ENCODE peak calls at places on chromosomes 4 and X, in nine cellular contexts. C is BJ; D is CD4-positive, alpha-beta memory T cell; Q is PC-9; K is astrocyte of the cerebellum; B is AG10803; O is cardiac fibroblast; N is retinal pigment epithelial cell; J is breast epithelium. G is an unnamed sample.

GRCh38 chr4:55921093-55921492 is 27.7 kb upstream of the CEP135 start:
- DNase-seq in C (no peak), D (no peak), Q (no peak), K (no peak), B (peak), O (peak), N (no peak), J (no peak), G (no peak)

GRCh38 chrX:153674219-153674851 is 722 bp upstream of the PNCK start:
- DNase-seq in C (no peak), D (no peak), Q (no peak), K (no peak), B (no peak), O (no peak), N (no peak), J (peak), G (no peak)

GRCh38 chr4:167234388-167234881 is at the start of gene SPOCK3:
- DNase-seq in C (no peak), D (no peak), Q (no peak), K (peak), B (peak), O (peak), N (peak), J (peak), G (no peak)

GRCh38 chr4:4387531-4388311 is 819 bp downstream of the NSG1 start:
- DNase-seq in C (no peak), D (no peak), Q (no peak), K (no peak), B (no peak), O (no peak), N (no peak), J (no peak), G (no peak)

GRCh38 chr4:114132830-114133229 is 153.4 kb upstream of the ARSJ start:
- DNase-seq in C (no peak), D (no peak), Q (no peak), K (no peak), B (no peak), O (peak), N (no peak), J (no peak), G (no peak)

GRCh38 chr4:7904108-7904516 is 35.5 kb downstream of the AFAP1 start:
- DNase-seq in C (peak), D (no peak), Q (no peak), K (peak), B (peak), O (peak), N (no peak), J (no peak), G (peak)

GRCh38 chr4:127781303-127782024 is 658 bp upstream of the HSPA4L start:
- DNase-seq in C (no peak), D (peak), Q (peak), K (no peak), B (peak), O (no peak), N (no peak), J (peak), G (no peak)

GRCh38 chr4:110454456-110454855 is 21.5 kb upstream of the ENPEP start:
- DNase-seq in C (no peak), D (no peak), Q (no peak), K (no peak), B (peak), O (no peak), N (no peak), J (no peak), G (no peak)

GRCh38 chr4:106358899-106359298 is 9.7 kb downstream of the GIMD1 start:
- DNase-seq in C (peak), D (no peak), Q (no peak), K (peak), B (peak), O (peak), N (no peak), J (no peak), G (peak)

GRCh38 chr4:90007494-90008167 is 113.0 kb downstream of the MMRN1 start:
- DNase-seq in C (no peak), D (no peak), Q (no peak), K (no peak), B (no peak), O (no peak), N (no peak), J (no peak), G (no peak)

GRCh38 chr4:76053730-76054129 is 17.9 kb upstream of the CXCL11 start:
- DNase-seq in C (no peak), D (no peak), Q (no peak), K (no peak), B (no peak), O (no peak), N (no peak), J (no peak), G (no peak)

GRCh38 chrX:43813898-43814297 is 68.4 kb downstream of the MAOB start:
- DNase-seq in C (no peak), D (peak), Q (no peak), K (no peak), B (no peak), O (peak), N (no peak), J (no peak), G (no peak)

GRCh38 chrX:66163849-66164401 is at the start of gene HEPH:
- DNase-seq in C (no peak), D (no peak), Q (no peak), K (peak), B (peak), O (peak), N (no peak), J (no peak), G (peak)

GRCh38 chrX:16573781-16574180 is 76.2 kb upstream of the S100G start:
- DNase-seq in C (no peak), D (no peak), Q (no peak), K (no peak), B (peak), O (peak), N (no peak), J (no peak), G (no peak)

GRCh38 chrX:136255543-136255942 is 4.3 kb upstream of the MAP7D3 start:
- DNase-seq in C (no peak), D (no peak), Q (no peak), K (no peak), B (peak), O (no peak), N (no peak), J (no peak), G (no peak)

GRCh38 chr4:80322716-80323115 is 12.8 kb upstream of the CFAP299 start:
- DNase-seq in C (no peak), D (no peak), Q (no peak), K (no peak), B (peak), O (peak), N (no peak), J (no peak), G (no peak)

GRCh38 chrX:10064736-10065135 is 92.0 kb upstream of the CLCN4 start:
- DNase-seq in C (no peak), D (no peak), Q (no peak), K (no peak), B (no peak), O (no peak), N (no peak), J (no peak), G (no peak)

GRCh38 chrX:39766882-39767281 is 330.9 kb downstream of the BCOR start:
- DNase-seq in C (no peak), D (no peak), Q (no peak), K (no peak), B (no peak), O (no peak), N (no peak), J (no peak), G (no peak)

GRCh38 chrX:70352473-70352872 is 62.6 kb downstream of the KIF4A start:
- DNase-seq in C (no peak), D (no peak), Q (no peak), K (no peak), B (no peak), O (no peak), N (no peak), J (no peak), G (no peak)

GRCh38 chr4:8644966-8645752 is 52.6 kb downstream of the CPZ start:
- DNase-seq in C (no peak), D (no peak), Q (no peak), K (no peak), B (no peak), O (no peak), N (no peak), J (peak), G (no peak)

GRCh38 chrX:71181558-71181909 is 36.9 kb downstream of the NLGN3 start:
- DNase-seq in C (no peak), D (no peak), Q (no peak), K (no peak), B (no peak), O (peak), N (no peak), J (no peak), G (no peak)

GRCh38 chr4:92634891-92635290 is 331.1 kb downstream of the GRID2 start:
- DNase-seq in C (no peak), D (no peak), Q (no peak), K (no peak), B (no peak), O (no peak), N (no peak), J (no peak), G (no peak)

GRCh38 chr4:122764071-122764807 is 31.7 kb downstream of the BBS12 start:
- DNase-seq in C (no peak), D (no peak), Q (no peak), K (no peak), B (peak), O (peak), N (no peak), J (no peak), G (no peak)

GRCh38 chr4:71549516-71550160 is 210.8 kb downstream of the SLC4A4 start:
- DNase-seq in C (no peak), D (no peak), Q (no peak), K (no peak), B (no peak), O (no peak), N (no peak), J (no peak), G (no peak)
- H3K4me3 ChIP-seq in C (no peak), D (no peak), Q (no peak), K (no peak), B (no peak), O (no peak), N (no peak), J (no peak), G (no peak)

DNA sequence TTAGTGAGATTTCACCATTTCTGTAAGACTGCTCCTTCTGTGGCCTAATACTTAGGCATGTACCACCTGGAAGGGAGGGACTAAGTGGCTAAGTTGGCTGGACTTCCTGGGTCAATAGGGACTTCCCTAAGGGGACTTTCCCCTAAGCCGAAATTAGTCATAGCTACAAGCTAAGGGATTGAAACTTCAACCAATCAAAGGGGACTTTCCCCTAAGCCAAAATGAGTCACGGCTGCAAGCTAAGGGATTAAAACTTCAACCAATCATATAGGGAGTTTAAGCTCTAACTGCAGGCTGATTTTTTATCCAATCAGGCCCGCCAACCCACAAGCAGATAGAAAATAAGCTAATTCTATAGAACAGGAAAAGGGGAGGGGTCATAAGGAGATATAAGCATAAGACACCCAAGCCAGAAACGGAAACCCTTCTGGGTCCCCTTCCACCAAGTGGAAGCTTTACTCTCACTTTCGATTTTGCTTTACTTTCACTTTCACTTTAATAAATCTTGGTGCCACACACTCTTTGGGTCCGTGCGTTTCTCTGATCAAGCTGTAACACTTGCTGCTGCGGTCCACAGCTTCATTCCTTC is 382.8 kb downstream of the KLHL4 start:
- DNase-seq in C (no peak), D (peak), Q (peak), K (no peak), B (no peak), O (peak), N (no peak), J (no peak), G (no peak)
- H3K4me3 ChIP-seq in C (no peak), D (no peak), Q (no peak), K (no peak), B (no peak), O (no peak), N (no peak), J (no peak), G (no peak)

DNA sequence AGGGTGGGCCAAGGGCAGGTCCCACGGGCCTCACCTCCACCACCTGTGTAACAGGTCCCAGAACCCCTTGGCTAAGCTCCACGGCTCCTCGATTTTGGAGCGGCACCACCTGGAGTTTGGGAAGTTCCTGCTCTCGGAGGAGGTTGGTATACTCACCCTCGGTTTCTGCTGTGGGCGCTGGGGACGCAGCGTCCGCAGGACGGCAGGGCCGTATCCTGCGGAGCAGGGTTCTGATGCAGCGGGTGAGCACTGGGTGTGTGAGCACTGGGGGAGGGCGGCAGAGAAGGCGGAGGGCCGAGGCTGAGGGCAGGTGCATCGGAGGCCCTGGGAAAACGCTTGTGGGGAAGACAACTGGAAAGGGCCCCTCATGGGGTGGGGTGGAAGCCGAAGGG is 11.0 kb downstream of the ATP5ME start:
- DNase-seq in C (no peak), D (no peak), Q (no peak), K (no peak), B (no peak), O (no peak), N (no peak), J (no peak), G (no peak)
- H3K4me3 ChIP-seq in C (no peak), D (no peak), Q (no peak), K (peak), B (no peak), O (no peak), N (peak), J (peak), G (peak)

GRCh38 chr4:118867311-118868067 is 21.2 kb upstream of the SYNPO2 start:
- DNase-seq in C (peak), D (no peak), Q (no peak), K (no peak), B (peak), O (peak), N (no peak), J (no peak), G (no peak)
- H3K4me3 ChIP-seq in C (no peak), D (no peak), Q (no peak), K (no peak), B (no peak), O (no peak), N (no peak), J (no peak), G (no peak)

GRCh38 chrX:132909643-132910042 is 48.8 kb downstream of the HS6ST2 start:
- DNase-seq in C (no peak), D (no peak), Q (peak), K (peak), B (peak), O (peak), N (no peak), J (no peak), G (no peak)

DNA sequence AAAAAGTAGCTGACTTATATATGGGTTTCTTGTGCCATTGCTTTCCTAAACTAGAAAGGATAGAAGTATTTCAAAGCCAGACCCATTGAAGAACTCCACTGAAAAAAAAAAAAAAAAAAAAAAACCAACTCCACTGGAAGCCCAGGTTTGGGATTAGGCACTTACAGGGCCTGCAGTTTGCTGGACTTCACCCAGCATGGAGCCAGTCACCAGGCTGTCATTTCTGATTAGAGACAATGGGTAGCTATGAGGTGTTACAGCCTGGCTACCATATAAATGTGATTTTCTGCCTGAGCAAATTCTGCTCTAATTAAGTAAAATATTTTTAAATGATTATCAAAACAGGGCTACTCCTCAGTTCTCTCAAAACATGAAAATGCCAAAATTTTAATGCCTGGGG is 49.5 kb downstream of the HS6ST2 start:
- DNase-seq in C (no peak), D (no peak), Q (no peak), K (no peak), B (no peak), O (peak), N (peak), J (no peak), G (no peak)
- H3K4me3 ChIP-seq in C (no peak), D (no peak), Q (peak), K (no peak), B (no peak), O (no peak), N (no peak), J (no peak), G (no peak)

GRCh38 chr4:159222158-159222557 is 119.3 kb downstream of the RAPGEF2 start:
- DNase-seq in C (no peak), D (no peak), Q (no peak), K (no peak), B (no peak), O (no peak), N (no peak), J (no peak), G (no peak)
- H3K4me3 ChIP-seq in C (no peak), D (no peak), Q (no peak), K (no peak), B (no peak), O (no peak), N (no peak), J (no peak), G (no peak)

GRCh38 chr4:184815046-184815877 is 10.5 kb downstream of the ACSL1 start:
- DNase-seq in C (no peak), D (no peak), Q (peak), K (no peak), B (peak), O (peak), N (no peak), J (peak), G (no peak)
- H3K4me3 ChIP-seq in C (no peak), D (no peak), Q (peak), K (no peak), B (peak), O (no peak), N (peak), J (no peak), G (no peak)

GRCh38 chrX:118348186-118348810 is 2.4 kb downstream of the WDR44 start:
- DNase-seq in C (no peak), D (no peak), Q (no peak), K (no peak), B (no peak), O (no peak), N (no peak), J (no peak), G (no peak)

GRCh38 chrX:118346258-118347094 is 570 bp downstream of the WDR44 start:
- DNase-seq in C (no peak), D (peak), Q (peak), K (no peak), B (no peak), O (peak), N (no peak), J (peak), G (no peak)

GRCh38 chrX:118347131-118347530 is 1.2 kb downstream of the WDR44 start:
- DNase-seq in C (no peak), D (no peak), Q (peak), K (peak), B (peak), O (peak), N (no peak), J (no peak), G (no peak)

GRCh38 chrX:118345401-118346257 is at the start of gene WDR44:
- DNase-seq in C (peak), D (peak), Q (peak), K (peak), B (peak), O (peak), N (peak), J (peak), G (peak)

DNA sequence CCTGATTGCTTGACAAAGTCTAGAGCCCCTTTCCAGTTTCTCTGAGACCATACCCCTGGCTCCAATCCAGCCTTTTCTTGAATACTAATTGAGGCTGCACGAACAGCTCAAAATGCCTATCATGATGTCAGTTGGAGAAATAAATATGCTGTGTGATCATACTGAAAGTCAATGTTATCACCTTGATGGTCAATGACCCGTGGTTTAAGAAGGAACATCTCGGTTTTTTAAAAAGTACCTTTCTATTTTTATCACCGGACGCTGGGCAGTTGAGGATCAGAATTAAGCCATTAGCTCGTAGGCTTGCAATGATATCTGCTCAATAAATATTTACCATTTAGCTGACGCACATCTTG is 883 bp upstream of the WDR44 start:
- DNase-seq in C (no peak), D (no peak), Q (no peak), K (no peak), B (no peak), O (no peak), N (no peak), J (no peak), G (no peak)
- H3K4me3 ChIP-seq in C (peak), D (no peak), Q (peak), K (peak), B (peak), O (peak), N (peak), J (peak), G (peak)

GRCh38 chr4:184548651-184549341 is 74.4 kb upstream of the IRF2 start:
- DNase-seq in C (no peak), D (no peak), Q (no peak), K (no peak), B (no peak), O (no peak), N (no peak), J (no peak), G (no peak)

GRCh38 chr4:184550476-184550875 is 76.1 kb upstream of the IRF2 start:
- DNase-seq in C (no peak), D (no peak), Q (no peak), K (no peak), B (peak), O (no peak), N (no peak), J (no peak), G (no peak)

GRCh38 chr4:184553891-184554290 is 79.5 kb upstream of the IRF2 start:
- DNase-seq in C (no peak), D (no peak), Q (no peak), K (no peak), B (no peak), O (no peak), N (no peak), J (no peak), G (no peak)

GRCh38 chr4:184544711-184545409 is 70.5 kb upstream of the IRF2 start:
- DNase-seq in C (no peak), D (no peak), Q (no peak), K (no peak), B (no peak), O (no peak), N (no peak), J (no peak), G (no peak)

GRCh38 chr4:184548321-184548650 is 73.9 kb upstream of the IRF2 start:
- DNase-seq in C (no peak), D (no peak), Q (no peak), K (no peak), B (no peak), O (no peak), N (no peak), J (no peak), G (no peak)
- H3K4me3 ChIP-seq in C (no peak), D (no peak), Q (no peak), K (no peak), B (no peak), O (no peak), N (no peak), J (no peak), G (no peak)

DNA sequence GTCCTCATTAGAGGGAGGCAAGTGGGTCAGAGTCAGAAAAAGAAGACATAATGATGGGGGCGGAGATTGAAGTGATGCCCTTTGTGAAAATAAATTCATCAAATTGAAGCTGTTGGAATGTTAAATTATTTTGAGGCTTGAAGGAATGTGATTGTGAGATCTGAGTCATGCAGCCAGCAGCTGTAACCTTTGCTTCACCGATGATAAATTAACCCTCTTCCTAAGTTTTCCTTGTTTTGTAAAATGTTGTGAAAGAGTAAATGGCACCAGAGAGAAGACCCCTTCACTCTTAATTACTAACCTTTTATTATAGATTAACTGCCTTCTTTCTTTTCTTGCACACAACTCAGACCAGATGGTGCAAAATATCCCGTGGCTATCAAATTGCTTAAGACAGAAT is 47.7 kb upstream of the FAM9A start:
- DNase-seq in C (peak), D (no peak), Q (peak), K (no peak), B (peak), O (no peak), N (no peak), J (no peak), G (no peak)
- H3K4me3 ChIP-seq in C (no peak), D (no peak), Q (peak), K (no peak), B (no peak), O (no peak), N (no peak), J (no peak), G (no peak)

G was measured in AG04450.